ENCODE peak calls at places on chromosome 5, in five cellular contexts. C, Q, U, R and X are unnamed samples.

GRCh38 chr5:163586431-163587033 is 81.1 kb downstream of the MAT2B start:
- DNase-seq in C (no peak), Q (no peak), U (no peak), R (no peak), X (no peak)

GRCh38 chr5:58774979-58775378 is 192.1 kb downstream of the RAB3C start:
- DNase-seq in C (no peak), Q (no peak), U (no peak), R (no peak), X (no peak)

GRCh38 chr5:180129291-180130190 is 58.0 kb upstream of the RNF130 start:
- DNase-seq in C (no peak), Q (no peak), U (no peak), R (no peak), X (no peak)

GRCh38 chr5:124301850-124302249 is 444.6 kb downstream of the ZNF608 start:
- DNase-seq in C (no peak), Q (no peak), U (no peak), R (no peak), X (no peak)

GRCh38 chr5:52824827-52825226 is 37.1 kb downstream of the ITGA1 start:
- DNase-seq in C (no peak), Q (no peak), U (no peak), R (no peak), X (no peak)

GRCh38 chr5:133967715-133968056 is 739 bp downstream of the C5orf15 start:
- DNase-seq in C (no peak), Q (no peak), U (no peak), R (peak), X (no peak)

GRCh38 chr5:3512291-3512690 is 83.3 kb upstream of the IRX1 start:
- DNase-seq in C (no peak), Q (no peak), U (no peak), R (no peak), X (no peak)

GRCh38 chr5:124043456-124043855 is 531.5 kb downstream of the CSNK1G3 start:
- DNase-seq in C (no peak), Q (no peak), U (no peak), R (peak), X (peak)

GRCh38 chr5:1281038-1281882 is 13.6 kb downstream of the TERT start:
- DNase-seq in C (no peak), Q (peak), U (no peak), R (no peak), X (no peak)

GRCh38 chr5:135999396-136000139 is 29.2 kb upstream of the TGFBI start:
- DNase-seq in C (no peak), Q (no peak), U (no peak), R (no peak), X (no peak)

GRCh38 chr5:87308024-87308423 is 40.3 kb downstream of the RASA1 start:
- DNase-seq in C (no peak), Q (no peak), U (no peak), R (no peak), X (no peak)

GRCh38 chr5:69364850-69365249 is 4.5 kb downstream of the AK6 start:
- DNase-seq in C (no peak), Q (no peak), U (no peak), R (no peak), X (no peak)

GRCh38 chr5:169599451-169599850 is 15.9 kb downstream of the SPDL1 start:
- DNase-seq in C (no peak), Q (no peak), U (no peak), R (no peak), X (no peak)

GRCh38 chr5:88845081-88845697 is 37.8 kb downstream of the MEF2C start:
- DNase-seq in C (no peak), Q (no peak), U (no peak), R (no peak), X (no peak)

GRCh38 chr5:74673011-74673790 is 11.8 kb upstream of the HEXB start:
- DNase-seq in C (no peak), Q (no peak), U (no peak), R (peak), X (no peak)

GRCh38 chr5:159362190-159362589 is 31.9 kb upstream of the IL12B start:
- DNase-seq in C (no peak), Q (no peak), U (no peak), R (no peak), X (no peak)

GRCh38 chr5:133652951-133653601 is 40.7 kb upstream of the FSTL4 start:
- DNase-seq in C (no peak), Q (no peak), U (no peak), R (no peak), X (no peak)

GRCh38 chr5:102388235-102388634 is 92.2 kb upstream of the SLCO4C1 start:
- DNase-seq in C (no peak), Q (no peak), U (no peak), R (no peak), X (no peak)

GRCh38 chr5:61498121-61498520 is 166.1 kb downstream of the ZSWIM6 start:
- DNase-seq in C (no peak), Q (no peak), U (no peak), R (no peak), X (no peak)

GRCh38 chr5:38595149-38595725 is 38.8 kb upstream of the LIFR start:
- DNase-seq in C (no peak), Q (no peak), U (no peak), R (no peak), X (no peak)

GRCh38 chr5:16418471-16418922 is 47.1 kb downstream of the ZNF622 start:
- DNase-seq in C (no peak), Q (no peak), U (no peak), R (no peak), X (no peak)

GRCh38 chr5:176405656-176406435 is 10.5 kb downstream of the CLTB start:
- DNase-seq in C (no peak), Q (no peak), U (no peak), R (no peak), X (peak)

GRCh38 chr5:177552839-177553455 is 1.4 kb downstream of the FAM193B start:
- DNase-seq in C (no peak), Q (no peak), U (no peak), R (no peak), X (no peak)

GRCh38 chr5:39498247-39498952 is 73.6 kb upstream of the DAB2 start:
- DNase-seq in C (no peak), Q (no peak), U (no peak), R (peak), X (no peak)

GRCh38 chr5:150485770-150486401 is 22.0 kb upstream of the NDST1 start:
- DNase-seq in C (no peak), Q (peak), U (no peak), R (no peak), X (no peak)

GRCh38 chr5:116025831-116026230 is 6.4 kb upstream of the ARL14EPL start:
- DNase-seq in C (no peak), Q (no peak), U (no peak), R (no peak), X (no peak)

GRCh38 chr5:124867064-124867707 is 120.7 kb upstream of the ZNF608 start:
- DNase-seq in C (no peak), Q (no peak), U (no peak), R (peak), X (no peak)

GRCh38 chr5:146699129-146699528 is 179.4 kb downstream of the PPP2R2B start:
- DNase-seq in C (no peak), Q (no peak), U (no peak), R (no peak), X (no peak)

GRCh38 chr5:106843812-106844416 is 826.8 kb downstream of the EFNA5 start:
- DNase-seq in C (no peak), Q (no peak), U (no peak), R (peak), X (peak)

GRCh38 chr5:102666164-102666951 is 88.7 kb upstream of the PAM start:
- DNase-seq in C (no peak), Q (no peak), U (no peak), R (no peak), X (no peak)

GRCh38 chr5:178216088-178216534 is 11.8 kb downstream of the HNRNPAB start:
- DNase-seq in C (no peak), Q (no peak), U (no peak), R (no peak), X (no peak)

GRCh38 chr5:142320851-142321560 is 3.8 kb downstream of the SPRY4 start:
- DNase-seq in C (no peak), Q (no peak), U (no peak), R (no peak), X (no peak)

GRCh38 chr5:10596886-10597451 is 33.1 kb downstream of the ANKRD33B start:
- DNase-seq in C (no peak), Q (no peak), U (no peak), R (no peak), X (no peak)

GRCh38 chr5:53089481-53089976 is 20.0 kb downstream of the MOCS2 start:
- DNase-seq in C (no peak), Q (no peak), U (no peak), R (no peak), X (no peak)

GRCh38 chr5:139414601-139415121 is 10.8 kb upstream of the SPATA24 start:
- DNase-seq in C (no peak), Q (no peak), U (no peak), R (no peak), X (no peak)

GRCh38 chr5:141747152-141747640 is 65.2 kb upstream of the ARAP3 start:
- DNase-seq in C (no peak), Q (peak), U (no peak), R (peak), X (peak)

GRCh38 chr5:172760933-172761332 is 10.1 kb downstream of the DUSP1 start:
- DNase-seq in C (no peak), Q (no peak), U (no peak), R (no peak), X (no peak)

GRCh38 chr5:151036556-151036955 is 16.2 kb downstream of the GPX3 start:
- DNase-seq in C (no peak), Q (no peak), U (no peak), R (no peak), X (no peak)

GRCh38 chr5:3326569-3327232 is 268.9 kb upstream of the IRX1 start:
- DNase-seq in C (no peak), Q (no peak), U (no peak), R (no peak), X (no peak)